ENCODE peak calls at places on chromosomes 1 and 21, in four cellular contexts. E is H1, S is SK-N-SH, J is GM12878. U is an unnamed sample.

GRCh38 chr1:40079774-40080390 is 17.2 kb downstream of the PPT1 start:
- DNase-seq in J (no peak), S (no peak), E (no peak), U (no peak)

GRCh38 chr1:37807220-37807554 is 403 bp upstream of the C1orf122 start:
- DNase-seq in J (no peak), E (no peak), S (peak), U (peak)

GRCh38 chr1:82704966-82705365 is 904.2 kb downstream of the ADGRL2 start:
- DNase-seq in E (no peak), S (no peak), J (no peak), U (no peak)

GRCh38 chr1:57307382-57307781 is 116.5 kb downstream of the DAB1 start:
- DNase-seq in E (no peak), J (peak), S (peak), U (peak)

GRCh38 chr1:164613176-164613575 is 54.2 kb downstream of the PBX1 start:
- DNase-seq in E (no peak), S (no peak), J (no peak), U (no peak)

GRCh38 chr1:203325418-203326091 is 20.2 kb downstream of the BTG2 start:
- DNase-seq in E (no peak), S (no peak), J (no peak), U (no peak)

GRCh38 chr1:39105841-39106765 is 80.0 kb downstream of the NDUFS5 start:
- DNase-seq in S (peak), E (no peak), J (no peak), U (no peak)

GRCh38 chr1:2391385-2392070 is at the start of the genes MORN1 and RER1:
- DNase-seq in E (peak), S (peak), J (peak), U (peak)

GRCh38 chr21:29499734-29500343 is 201.1 kb downstream of the BACH1 start:
- DNase-seq in S (peak), J (no peak), E (peak), U (peak)

GRCh38 chr1:1307261-1307907 is 346 bp downstream of the ACAP3 start:
- DNase-seq in J (no peak), E (no peak), S (no peak), U (peak)

GRCh38 chr1:234918216-234918841 is 210.3 kb downstream of the TOMM20 start:
- DNase-seq in S (no peak), E (no peak), J (no peak), U (no peak)

GRCh38 chr1:25867210-25867991 is 8.1 kb downstream of the PAQR7 start:
- DNase-seq in S (no peak), J (no peak), E (no peak), U (no peak)

GRCh38 chr1:160256396-160257046 is 5.8 kb downstream of the DCAF8 start:
- DNase-seq in E (no peak), S (no peak), J (no peak), U (no peak)

GRCh38 chr1:10947691-10948462 is 64.6 kb upstream of the TARDBP start:
- DNase-seq in E (no peak), S (no peak), J (no peak), U (no peak)

GRCh38 chr1:235304549-235305451 is 23.2 kb downstream of the ARID4B start:
- DNase-seq in E (no peak), J (no peak), S (peak), U (no peak)

GRCh38 chr1:115198938-115199337 is 109.6 kb upstream of the TSPAN2 start:
- DNase-seq in J (no peak), E (no peak), S (peak), U (no peak)

GRCh38 chr1:184945034-184945433 is 29.3 kb downstream of the NIBAN1 start:
- DNase-seq in S (no peak), J (peak), E (no peak), U (no peak)

GRCh38 chr1:97334454-97334853 is 586.4 kb downstream of the DPYD start:
- DNase-seq in E (no peak), J (no peak), S (no peak), U (no peak)

GRCh38 chr1:90400121-90400520 is 317.0 kb downstream of the BARHL2 start:
- DNase-seq in E (no peak), J (no peak), S (no peak), U (no peak)

GRCh38 chr1:201737350-201738060 is 91.5 kb upstream of the IPO9 start:
- DNase-seq in J (no peak), S (no peak), E (no peak), U (no peak)

GRCh38 chr1:154463512-154463990 is 38.5 kb upstream of the TDRD10 start:
- DNase-seq in J (peak), E (no peak), S (no peak), U (peak)

GRCh38 chr1:206903687-206904086 is 6.4 kb downstream of the IL24 start:
- DNase-seq in J (no peak), E (no peak), S (no peak), U (no peak)

GRCh38 chr1:35691080-35691479 is 27.6 kb downstream of the C1orf216 start:
- DNase-seq in E (no peak), J (no peak), S (no peak), U (no peak)

GRCh38 chr1:173002891-173003582 is 47.7 kb downstream of the TNFSF18 start:
- DNase-seq in J (no peak), E (no peak), S (no peak), U (no peak)

GRCh38 chr21:41147096-41147978 is 20.6 kb upstream of the BACE2 start:
- DNase-seq in E (no peak), S (no peak), J (no peak), U (no peak)

GRCh38 chr1:22188436-22188835 is 45.5 kb upstream of the WNT4 start:
- DNase-seq in J (no peak), S (no peak), E (no peak), U (no peak)

GRCh38 chr1:40795811-40796586 is 12.4 kb downstream of the KCNQ4 start:
- DNase-seq in E (no peak), S (no peak), J (no peak), U (no peak)

GRCh38 chr21:15199414-15199813 is 134.6 kb upstream of the NRIP1 start:
- DNase-seq in J (no peak), E (no peak), S (no peak), U (peak)

GRCh38 chr1:16076871-16077250 is 3.4 kb upstream of the FAM131C start:
- DNase-seq in S (peak), E (no peak), J (no peak), U (no peak)

DNA sequence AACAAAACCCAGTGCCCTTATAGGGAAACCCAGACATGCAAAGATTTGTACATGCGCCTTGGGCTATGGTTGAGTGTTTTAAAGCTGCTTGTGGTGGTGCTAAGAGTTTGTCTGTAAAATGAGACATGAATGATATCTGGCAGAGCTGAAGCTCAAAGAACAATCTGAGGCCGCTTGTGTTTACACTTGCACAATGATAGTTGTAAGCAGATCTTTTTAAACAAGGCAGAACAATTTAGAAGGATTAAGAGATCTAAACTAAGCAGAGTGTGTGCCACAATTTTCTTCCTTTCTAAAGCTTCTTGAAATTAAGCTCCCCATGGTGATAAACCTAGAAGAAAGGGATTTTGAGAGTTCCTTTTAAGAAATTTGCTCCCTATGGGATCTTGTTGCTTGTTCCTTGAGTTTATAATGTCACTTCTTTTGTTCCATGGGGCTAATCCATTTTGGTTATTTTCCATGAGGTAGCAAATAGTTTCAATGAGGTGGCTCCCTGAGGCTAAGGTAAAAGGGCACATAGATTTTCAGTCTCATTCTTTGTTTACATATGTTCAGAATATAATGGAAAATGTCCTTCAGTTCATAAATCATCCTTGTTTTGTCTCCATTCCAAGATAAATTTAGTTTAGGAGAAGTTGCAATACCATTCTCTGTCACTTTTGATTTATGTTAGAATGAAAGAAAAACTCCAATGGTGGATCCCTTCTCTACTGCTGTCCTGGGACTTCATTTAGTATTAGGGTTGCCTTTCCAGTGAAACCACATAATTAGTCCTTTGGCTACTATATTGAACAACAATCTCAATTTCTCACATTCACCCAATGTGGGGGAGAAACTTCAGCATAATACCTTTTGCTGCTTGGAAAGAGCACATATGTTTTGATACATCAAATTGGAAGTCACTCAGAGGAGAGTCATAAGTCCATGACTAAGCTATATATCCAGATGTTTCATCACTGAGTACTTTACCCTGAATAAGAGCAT is 80.7 kb upstream of the ADAMTS5 start:
- DNase-seq in E (no peak), J (no peak), S (no peak), U (no peak)
- TF ChIP-seq NRF1 in E (no peak), J (no peak), S (no peak), U (no peak)

DNA sequence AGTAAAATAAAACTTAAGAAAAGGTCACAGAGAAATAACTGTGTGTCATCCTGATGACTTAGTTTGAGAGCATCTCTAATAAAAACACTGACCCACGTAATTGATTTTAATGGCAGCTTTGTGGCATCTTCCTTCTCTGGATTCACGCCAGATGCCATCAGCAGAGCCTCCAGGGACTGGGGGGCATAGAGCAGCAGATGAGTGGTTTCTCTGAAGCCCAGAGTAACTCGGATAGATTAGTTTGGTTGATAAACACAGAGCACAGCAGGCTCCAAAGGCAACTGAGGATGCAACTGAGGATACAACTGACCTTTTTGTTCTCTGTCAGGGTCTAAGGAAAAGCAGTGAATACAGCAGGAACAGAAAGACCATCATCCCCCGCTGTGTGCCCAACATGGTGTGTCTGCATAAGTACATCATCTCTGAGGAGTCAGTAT is 180.8 kb downstream of the RPS6KC1 start:
- DNase-seq in J (no peak), S (peak), E (peak), U (no peak)
- H3K4me2 ChIP-seq in J (no peak), S (peak), E (peak), U (no peak)

GRCh38 chr1:113937146-113937545 is 8.0 kb downstream of the HIPK1 start:
- DNase-seq in E (no peak), J (no peak), S (no peak), U (no peak)
- TF ChIP-seq NRF1 in E (no peak), J (no peak), S (no peak), U (no peak)

DNA sequence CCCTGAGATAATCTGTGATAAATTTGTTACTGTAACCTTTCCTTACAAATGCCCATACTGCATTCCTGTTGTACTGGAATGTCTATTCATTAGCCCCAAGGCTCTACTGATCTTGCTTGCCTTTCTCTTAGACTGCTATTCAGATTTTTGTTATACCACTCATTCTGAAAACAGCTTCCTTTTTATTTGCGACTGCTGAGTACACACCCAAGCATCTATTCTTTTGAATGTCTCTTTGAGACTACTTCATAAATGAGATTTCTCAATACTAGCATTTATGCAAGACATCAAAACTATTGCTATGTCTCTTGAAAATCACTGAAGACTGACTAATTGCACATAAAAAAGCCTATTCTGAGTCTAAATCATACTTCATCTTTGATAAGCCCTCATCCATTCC is 38.6 kb downstream of the DENND1B start:
- DNase-seq in S (no peak), J (no peak), E (no peak), U (no peak)
- H3K4me2 ChIP-seq in S (no peak), J (no peak), E (no peak), U (no peak)

DNA sequence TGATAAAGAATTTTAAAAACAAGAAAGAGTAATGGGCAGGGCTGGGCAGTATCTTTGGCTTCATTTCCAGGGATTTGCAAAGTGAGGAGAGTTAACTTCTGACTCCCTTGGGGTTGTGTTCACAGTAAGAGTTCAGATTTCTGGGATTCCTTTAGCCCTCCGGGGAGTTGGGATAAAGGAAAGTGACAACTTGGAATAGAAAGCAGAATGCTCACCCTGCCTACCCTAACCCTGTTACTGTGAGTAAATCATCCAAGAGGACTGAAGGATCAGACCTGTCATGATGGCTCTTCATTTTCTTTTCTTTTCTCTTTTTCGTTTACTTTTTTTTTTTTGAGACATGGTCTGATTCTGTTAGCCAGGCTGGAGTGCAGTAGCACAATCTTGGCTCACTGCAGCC is 76.1 kb downstream of the CACHD1 start:
- DNase-seq in S (no peak), J (no peak), E (no peak), U (no peak)
- TF ChIP-seq NRF1 in S (no peak), J (no peak), E (no peak), U (no peak)

GRCh38 chr1:150268706-150269403 is at the start of gene APH1A:
- DNase-seq in E (peak), J (peak), S (peak), U (peak)

GRCh38 chr1:150267896-150268295 is 920 bp downstream of the APH1A start:
- DNase-seq in S (no peak), J (no peak), E (no peak), U (no peak)

GRCh38 chr1:150273310-150273709 is 720 bp downstream of the C1orf54 start:
- DNase-seq in S (no peak), E (no peak), J (no peak), U (no peak)

GRCh38 chr1:150268342-150268705 is 492 bp downstream of the APH1A start:
- DNase-seq in S (peak), E (no peak), J (no peak), U (peak)

DNA sequence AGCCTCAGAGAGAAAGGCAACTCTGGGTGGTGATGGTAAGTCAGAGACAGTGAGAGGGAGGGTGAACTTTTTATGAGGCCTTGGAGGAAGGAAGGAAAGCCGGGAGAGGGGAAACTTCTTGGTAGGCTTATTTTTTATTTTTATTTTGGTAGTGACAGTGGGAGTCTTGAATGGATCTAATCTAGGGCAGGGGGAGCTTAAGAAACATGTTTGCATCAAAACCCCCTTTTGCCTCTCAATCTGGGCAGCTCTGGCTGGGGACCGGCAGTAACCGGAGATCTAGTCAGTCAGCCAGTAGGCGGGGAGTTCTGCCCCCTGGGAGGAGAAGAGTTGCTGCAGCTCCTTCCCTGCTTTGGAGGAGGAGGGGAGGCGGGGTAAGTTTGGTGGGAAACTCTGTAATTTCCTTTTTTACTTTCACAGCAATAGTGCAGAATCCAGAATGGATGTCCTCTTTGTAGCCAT is at the start of gene C1orf54:
- DNase-seq in E (no peak), J (no peak), S (no peak), U (no peak)
- H3K4me2 ChIP-seq in E (peak), J (peak), S (peak), U (peak)

GRCh38 chr1:20265243-20265642 is 25.4 kb upstream of the VWA5B1 start:
- DNase-seq in S (no peak), J (no peak), E (no peak), U (no peak)
- TF ChIP-seq NRF1 in S (no peak), J (no peak), E (no peak), U (no peak)

DNA sequence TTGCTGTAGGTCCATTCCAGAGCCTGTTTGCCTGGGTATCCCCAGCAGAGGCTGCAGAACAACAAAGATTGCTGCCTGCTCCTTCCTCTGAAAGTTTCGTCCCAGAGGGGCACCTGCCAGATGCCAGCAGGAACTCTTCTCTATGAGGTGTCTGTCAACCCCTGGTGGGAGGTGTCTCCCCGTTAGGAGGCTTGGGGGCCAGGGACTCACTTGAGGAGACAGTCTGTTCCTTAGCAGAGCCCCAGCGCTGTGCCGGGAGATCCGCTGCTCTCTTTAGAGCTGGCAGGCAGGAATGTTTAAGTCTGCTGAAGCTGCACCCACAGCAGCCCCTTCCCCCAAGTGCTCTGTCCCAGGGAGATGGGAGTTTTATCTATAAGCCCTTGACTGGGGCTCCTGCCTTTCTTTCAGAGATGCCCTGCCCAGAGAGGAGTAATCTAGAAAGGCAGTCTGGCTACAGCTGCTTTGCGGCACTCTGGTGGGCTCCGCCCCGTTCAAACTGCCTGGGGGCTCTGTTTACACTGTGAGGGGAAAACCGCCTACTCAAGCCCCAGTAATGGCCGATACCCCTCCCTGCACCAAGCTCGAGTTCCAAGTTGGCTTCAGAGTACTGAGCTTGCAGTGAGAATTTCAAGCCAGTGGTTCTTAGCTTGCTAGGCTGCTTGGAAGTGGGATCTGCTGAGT is 8.7 kb upstream of the SLC25A24 start:
- DNase-seq in E (no peak), S (no peak), J (no peak), U (no peak)
- H3K4me2 ChIP-seq in E (no peak), S (no peak), J (no peak), U (peak)

GRCh38 chr21:33041981-33042380 is 16.2 kb downstream of the OLIG2 start:
- DNase-seq in J (no peak), E (no peak), S (no peak), U (no peak)

GRCh38 chr21:33046455-33046854 is 20.7 kb downstream of the OLIG2 start:
- DNase-seq in J (no peak), S (no peak), E (no peak), U (no peak)

GRCh38 chr21:33040215-33040614 is 14.5 kb downstream of the OLIG2 start:
- DNase-seq in E (no peak), J (no peak), S (no peak), U (no peak)

GRCh38 chr21:33039542-33039941 is 13.8 kb downstream of the OLIG2 start:
- DNase-seq in E (no peak), S (no peak), J (no peak), U (no peak)

DNA sequence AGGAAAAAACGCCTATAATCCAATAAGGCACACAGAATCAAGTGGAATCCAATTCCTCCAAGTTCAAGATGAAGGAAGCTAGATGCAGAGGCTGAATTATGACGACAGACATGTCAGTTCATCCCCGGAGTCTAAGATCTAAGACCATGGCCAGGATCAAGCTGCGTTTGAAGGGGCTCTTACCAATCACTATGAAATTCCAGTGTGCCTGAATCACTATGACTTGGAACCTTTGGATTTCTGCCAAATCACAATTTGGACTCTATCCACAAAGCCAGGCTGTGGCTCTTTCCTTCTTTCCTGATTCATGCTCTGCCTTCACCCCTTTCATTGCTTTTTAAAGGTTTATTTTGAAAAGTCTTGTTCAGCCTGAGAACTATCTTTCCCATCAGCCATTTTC is 17.1 kb downstream of the OLIG2 start:
- DNase-seq in E (no peak), J (no peak), S (no peak), U (no peak)
- TF ChIP-seq NRF1 in E (no peak), J (no peak), S (no peak), U (no peak)